ENCODE peak calls at places on chromosome 12, in ten cellular contexts. One of them, this sample, is unnamed.

GRCh38 chr12:125922328-125922727 is 857.1 kb downstream of the AACS start:
- DNase-seq in AG09309: no peak
- DNase-seq in A549: no peak
- DNase-seq in astrocyte of the spinal cord: no peak
- DNase-seq in mesothelial cell of epicardium: no peak
- DNase-seq in left ventricle myocardium inferior: no peak
- DNase-seq in lung: no peak
- DNase-seq in endothelial cell: no peak
- DNase-seq in CD8-positive, alpha-beta T cell: no peak
- DNase-seq in HFF-Myc: no peak
- DNase-seq in this sample: no peak

GRCh38 chr12:28066879-28067278 is 94.3 kb upstream of the PTHLH start:
- DNase-seq in mesothelial cell of epicardium: no peak
- DNase-seq in astrocyte of the spinal cord: no peak
- DNase-seq in lung: no peak
- DNase-seq in AG09309: no peak
- DNase-seq in left ventricle myocardium inferior: no peak
- DNase-seq in HFF-Myc: no peak
- DNase-seq in CD8-positive, alpha-beta T cell: no peak
- DNase-seq in A549: no peak
- DNase-seq in endothelial cell: no peak
- DNase-seq in this sample: no peak

GRCh38 chr12:60209933-60210332 is 614.1 kb downstream of the SLC16A7 start:
- DNase-seq in HFF-Myc: no peak
- DNase-seq in left ventricle myocardium inferior: no peak
- DNase-seq in astrocyte of the spinal cord: no peak
- DNase-seq in AG09309: no peak
- DNase-seq in mesothelial cell of epicardium: no peak
- DNase-seq in lung: no peak
- DNase-seq in CD8-positive, alpha-beta T cell: no peak
- DNase-seq in A549: no peak
- DNase-seq in endothelial cell: no peak
- DNase-seq in this sample: no peak

GRCh38 chr12:25493682-25494081 is 59.4 kb downstream of the LMNTD1 start:
- DNase-seq in AG09309: no peak
- DNase-seq in HFF-Myc: no peak
- DNase-seq in astrocyte of the spinal cord: no peak
- DNase-seq in lung: no peak
- DNase-seq in left ventricle myocardium inferior: no peak
- DNase-seq in endothelial cell: no peak
- DNase-seq in CD8-positive, alpha-beta T cell: no peak
- DNase-seq in mesothelial cell of epicardium: no peak
- DNase-seq in A549: no peak
- DNase-seq in this sample: no peak

GRCh38 chr12:78120866-78121590 is 290.3 kb downstream of the NAV3 start:
- DNase-seq in endothelial cell: no peak
- DNase-seq in astrocyte of the spinal cord: peak
- DNase-seq in CD8-positive, alpha-beta T cell: no peak
- DNase-seq in HFF-Myc: no peak
- DNase-seq in lung: no peak
- DNase-seq in AG09309: no peak
- DNase-seq in mesothelial cell of epicardium: no peak
- DNase-seq in left ventricle myocardium inferior: no peak
- DNase-seq in A549: peak
- DNase-seq in this sample: peak

GRCh38 chr12:97342130-97342529 is 120.5 kb upstream of the RMST start:
- DNase-seq in A549: no peak
- DNase-seq in astrocyte of the spinal cord: no peak
- DNase-seq in CD8-positive, alpha-beta T cell: no peak
- DNase-seq in mesothelial cell of epicardium: no peak
- DNase-seq in HFF-Myc: no peak
- DNase-seq in left ventricle myocardium inferior: no peak
- DNase-seq in AG09309: no peak
- DNase-seq in lung: no peak
- DNase-seq in endothelial cell: no peak
- DNase-seq in this sample: no peak

GRCh38 chr12:104410786-104411185 is 46.0 kb upstream of the CHST11 start:
- DNase-seq in mesothelial cell of epicardium: no peak
- DNase-seq in HFF-Myc: no peak
- DNase-seq in endothelial cell: no peak
- DNase-seq in AG09309: no peak
- DNase-seq in astrocyte of the spinal cord: no peak
- DNase-seq in A549: no peak
- DNase-seq in left ventricle myocardium inferior: no peak
- DNase-seq in lung: no peak
- DNase-seq in CD8-positive, alpha-beta T cell: no peak
- DNase-seq in this sample: peak

GRCh38 chr12:18383203-18383602 is 121.9 kb downstream of the PIK3C2G start:
- DNase-seq in AG09309: peak
- DNase-seq in A549: peak
- DNase-seq in mesothelial cell of epicardium: no peak
- DNase-seq in endothelial cell: no peak
- DNase-seq in lung: no peak
- DNase-seq in CD8-positive, alpha-beta T cell: no peak
- DNase-seq in astrocyte of the spinal cord: peak
- DNase-seq in HFF-Myc: peak
- DNase-seq in left ventricle myocardium inferior: no peak
- DNase-seq in this sample: peak

GRCh38 chr12:65004270-65004669 is 116.8 kb downstream of the WIF1 start:
- DNase-seq in CD8-positive, alpha-beta T cell: no peak
- DNase-seq in astrocyte of the spinal cord: no peak
- DNase-seq in endothelial cell: no peak
- DNase-seq in HFF-Myc: no peak
- DNase-seq in mesothelial cell of epicardium: no peak
- DNase-seq in AG09309: no peak
- DNase-seq in left ventricle myocardium inferior: no peak
- DNase-seq in lung: no peak
- DNase-seq in A549: no peak
- DNase-seq in this sample: no peak

DNA sequence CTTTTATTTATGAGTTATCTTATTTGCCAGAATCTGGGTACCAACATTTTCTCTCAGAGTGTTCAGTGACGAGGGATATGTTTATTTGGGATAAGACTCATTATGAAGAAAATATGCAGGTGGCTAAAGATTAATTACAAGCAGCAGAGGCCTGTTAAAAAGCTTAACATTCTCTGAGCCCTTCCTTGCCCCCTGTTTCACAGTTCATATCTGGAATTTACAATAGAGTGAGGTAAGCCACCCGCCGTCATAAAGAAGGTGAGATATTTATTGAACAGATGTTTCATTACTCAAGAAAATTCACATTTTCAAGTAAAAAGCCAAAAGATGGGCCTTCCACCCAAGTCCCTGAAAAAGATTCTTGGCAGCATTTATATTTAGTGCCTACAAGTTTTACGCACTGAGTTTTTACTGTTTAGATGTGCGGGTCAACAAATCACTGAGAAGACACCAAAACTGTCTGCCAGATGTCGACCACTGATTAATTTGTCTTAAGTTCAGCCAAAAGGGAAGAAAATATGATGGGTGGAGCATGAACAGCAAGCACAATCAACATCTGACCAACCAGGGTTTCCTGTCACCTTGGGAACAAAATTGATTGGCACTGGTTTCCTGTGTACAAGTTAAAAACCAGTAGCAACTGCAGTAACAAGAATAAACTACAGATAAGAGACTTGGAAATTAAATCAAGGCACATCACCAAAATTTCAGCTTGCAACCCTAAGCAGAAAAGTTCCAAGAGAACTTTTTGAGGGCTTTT is 85.5 kb upstream of the PTPRB start:
- DNase-seq in astrocyte of the spinal cord: no peak
- DNase-seq in lung: no peak
- DNase-seq in HFF-Myc: no peak
- DNase-seq in A549: no peak
- DNase-seq in mesothelial cell of epicardium: no peak
- DNase-seq in endothelial cell: peak
- DNase-seq in CD8-positive, alpha-beta T cell: no peak
- DNase-seq in AG09309: no peak
- DNase-seq in left ventricle myocardium inferior: no peak
- DNase-seq in this sample: no peak
- TF ChIP-seq CTCF in astrocyte of the spinal cord: no peak
- TF ChIP-seq CTCF in lung: no peak
- TF ChIP-seq CTCF in HFF-Myc: no peak
- TF ChIP-seq CTCF in A549: no peak
- TF ChIP-seq CTCF in mesothelial cell of epicardium: no peak
- TF ChIP-seq CTCF in endothelial cell: no peak
- TF ChIP-seq CTCF in CD8-positive, alpha-beta T cell: no peak
- TF ChIP-seq CTCF in AG09309: no peak
- TF ChIP-seq CTCF in left ventricle myocardium inferior: no peak
- TF ChIP-seq CTCF in this sample: no peak

GRCh38 chr12:110503432-110503831 is 1.3 kb downstream of the RAD9B start:
- DNase-seq in A549: no peak
- DNase-seq in lung: no peak
- DNase-seq in HFF-Myc: no peak
- DNase-seq in CD8-positive, alpha-beta T cell: no peak
- DNase-seq in mesothelial cell of epicardium: no peak
- DNase-seq in endothelial cell: no peak
- DNase-seq in AG09309: no peak
- DNase-seq in astrocyte of the spinal cord: no peak
- DNase-seq in left ventricle myocardium inferior: no peak
- DNase-seq in this sample: no peak
- TF ChIP-seq CTCF in A549: no peak
- TF ChIP-seq CTCF in lung: no peak
- TF ChIP-seq CTCF in HFF-Myc: no peak
- TF ChIP-seq CTCF in CD8-positive, alpha-beta T cell: no peak
- TF ChIP-seq CTCF in mesothelial cell of epicardium: no peak
- TF ChIP-seq CTCF in endothelial cell: no peak
- TF ChIP-seq CTCF in AG09309: no peak
- TF ChIP-seq CTCF in astrocyte of the spinal cord: no peak
- TF ChIP-seq CTCF in left ventricle myocardium inferior: no peak
- TF ChIP-seq CTCF in this sample: no peak

GRCh38 chr12:94263905-94264655 is 115.7 kb downstream of the PLXNC1 start:
- DNase-seq in lung: peak
- DNase-seq in CD8-positive, alpha-beta T cell: no peak
- DNase-seq in astrocyte of the spinal cord: peak
- DNase-seq in left ventricle myocardium inferior: no peak
- DNase-seq in A549: no peak
- DNase-seq in HFF-Myc: peak
- DNase-seq in AG09309: no peak
- DNase-seq in endothelial cell: no peak
- DNase-seq in mesothelial cell of epicardium: no peak
- DNase-seq in this sample: peak

GRCh38 chr12:94261781-94262180 is 113.4 kb downstream of the PLXNC1 start:
- DNase-seq in lung: no peak
- DNase-seq in HFF-Myc: no peak
- DNase-seq in A549: no peak
- DNase-seq in mesothelial cell of epicardium: no peak
- DNase-seq in left ventricle myocardium inferior: no peak
- DNase-seq in astrocyte of the spinal cord: no peak
- DNase-seq in endothelial cell: no peak
- DNase-seq in AG09309: no peak
- DNase-seq in CD8-positive, alpha-beta T cell: no peak
- DNase-seq in this sample: peak

GRCh38 chr12:94262228-94263010 is 114.0 kb downstream of the PLXNC1 start:
- DNase-seq in HFF-Myc: peak
- DNase-seq in astrocyte of the spinal cord: peak
- DNase-seq in A549: peak
- DNase-seq in lung: peak
- DNase-seq in CD8-positive, alpha-beta T cell: peak
- DNase-seq in endothelial cell: no peak
- DNase-seq in AG09309: peak
- DNase-seq in mesothelial cell of epicardium: peak
- DNase-seq in left ventricle myocardium inferior: peak
- DNase-seq in this sample: peak

GRCh38 chr12:94261119-94261518 is 112.7 kb downstream of the PLXNC1 start:
- DNase-seq in left ventricle myocardium inferior: no peak
- DNase-seq in astrocyte of the spinal cord: no peak
- DNase-seq in lung: no peak
- DNase-seq in A549: no peak
- DNase-seq in endothelial cell: no peak
- DNase-seq in AG09309: no peak
- DNase-seq in mesothelial cell of epicardium: no peak
- DNase-seq in HFF-Myc: no peak
- DNase-seq in CD8-positive, alpha-beta T cell: no peak
- DNase-seq in this sample: no peak

DNA sequence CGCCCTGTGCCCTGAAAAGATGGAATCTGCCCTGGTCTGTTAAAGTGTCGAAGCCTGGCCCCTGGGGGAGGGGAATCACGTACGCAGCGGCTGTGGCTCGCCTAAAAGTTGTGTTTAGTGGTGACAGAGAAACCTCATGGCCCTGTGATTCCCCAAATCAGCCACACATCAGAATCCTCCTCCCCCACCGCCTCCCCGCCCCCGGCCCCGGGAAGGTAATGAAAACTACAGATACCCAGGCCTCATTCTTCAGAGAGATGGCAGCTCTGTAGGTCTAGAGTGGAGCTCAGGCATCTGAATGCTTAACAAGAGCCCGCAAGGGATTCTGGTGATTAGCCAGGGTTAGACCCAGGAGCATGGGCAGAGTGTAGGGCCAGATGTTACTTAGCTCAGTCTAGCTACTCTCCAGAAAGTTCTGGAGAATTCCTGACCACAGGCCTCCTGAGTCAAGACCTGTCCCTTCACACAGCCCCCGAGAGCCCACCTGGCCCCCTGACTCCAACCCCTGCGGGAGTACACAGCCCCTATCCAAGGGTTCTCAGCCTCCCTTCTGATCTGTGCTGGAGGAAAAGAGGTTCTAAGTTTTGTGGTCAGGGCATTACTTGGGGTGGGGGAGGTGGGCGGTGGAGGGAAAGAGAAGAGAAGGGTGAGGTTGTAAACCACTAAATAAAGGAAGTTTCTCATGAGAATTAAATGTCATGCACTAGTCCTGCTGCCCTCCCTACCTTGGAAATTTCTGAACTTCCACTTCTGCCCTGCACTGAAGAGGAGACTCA is 114.8 kb downstream of the PLXNC1 start:
- DNase-seq in left ventricle myocardium inferior: no peak
- DNase-seq in CD8-positive, alpha-beta T cell: peak
- DNase-seq in endothelial cell: no peak
- DNase-seq in astrocyte of the spinal cord: no peak
- DNase-seq in mesothelial cell of epicardium: peak
- DNase-seq in A549: no peak
- DNase-seq in lung: no peak
- DNase-seq in AG09309: no peak
- DNase-seq in HFF-Myc: no peak
- DNase-seq in this sample: peak
- TF ChIP-seq CTCF in left ventricle myocardium inferior: no peak
- TF ChIP-seq CTCF in CD8-positive, alpha-beta T cell: no peak
- TF ChIP-seq CTCF in endothelial cell: no peak
- TF ChIP-seq CTCF in astrocyte of the spinal cord: no peak
- TF ChIP-seq CTCF in mesothelial cell of epicardium: no peak
- TF ChIP-seq CTCF in A549: no peak
- TF ChIP-seq CTCF in lung: no peak
- TF ChIP-seq CTCF in AG09309: no peak
- TF ChIP-seq CTCF in HFF-Myc: no peak
- TF ChIP-seq CTCF in this sample: no peak

DNA sequence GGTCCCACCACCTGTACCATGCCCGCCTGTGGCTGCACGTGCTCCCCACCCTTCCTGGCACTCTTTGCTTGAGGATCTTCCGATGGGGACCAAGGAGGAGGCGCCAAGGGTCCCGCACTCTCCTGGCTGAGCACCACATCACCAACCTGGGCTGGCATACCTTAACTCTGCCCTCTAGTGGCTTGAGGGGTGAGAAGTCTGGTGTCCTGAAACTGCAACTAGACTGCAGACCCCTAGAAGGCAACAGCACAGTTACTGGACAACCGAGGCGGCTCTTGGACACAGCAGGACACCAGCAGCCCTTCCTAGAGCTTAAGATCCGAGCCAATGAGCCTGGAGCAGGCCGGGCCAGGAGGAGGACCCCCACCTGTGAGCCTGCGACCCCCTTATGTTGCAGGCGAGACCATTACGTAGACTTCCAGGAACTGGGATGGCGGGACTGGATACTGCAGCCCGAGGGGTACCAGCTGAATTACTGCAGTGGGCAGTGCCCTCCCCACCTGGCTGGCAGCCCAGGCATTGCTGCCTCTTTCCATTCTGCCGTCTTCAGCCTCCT is 1.1 kb downstream of the INHBE start:
- DNase-seq in AG09309: no peak
- DNase-seq in astrocyte of the spinal cord: peak
- DNase-seq in mesothelial cell of epicardium: no peak
- DNase-seq in endothelial cell: peak
- DNase-seq in HFF-Myc: no peak
- DNase-seq in CD8-positive, alpha-beta T cell: no peak
- DNase-seq in A549: peak
- DNase-seq in lung: no peak
- DNase-seq in left ventricle myocardium inferior: no peak
- DNase-seq in this sample: peak
- TF ChIP-seq CTCF in AG09309: peak
- TF ChIP-seq CTCF in astrocyte of the spinal cord: peak
- TF ChIP-seq CTCF in mesothelial cell of epicardium: peak
- TF ChIP-seq CTCF in endothelial cell: peak
- TF ChIP-seq CTCF in HFF-Myc: peak
- TF ChIP-seq CTCF in CD8-positive, alpha-beta T cell: peak
- TF ChIP-seq CTCF in A549: peak
- TF ChIP-seq CTCF in lung: peak
- TF ChIP-seq CTCF in left ventricle myocardium inferior: peak
- TF ChIP-seq CTCF in this sample: peak